ENCODE peak calls at places on chromosome 5, in eight cellular contexts. I is activated CD8-positive, alpha-beta memory T cell treated with anti-CD3 and anti-CD28 coated beads, Interleukin-2, amount 50 U/mL, for 48 hours; S is DMS153; M is GM19239; P is naive thymus-derived CD8-positive, alpha-beta T cell; W is activated naive CD4-positive, alpha-beta T cell; D is CD8-positive, alpha-beta memory T cell; K is dermis blood vessel endothelial cell. A is an unnamed sample.

GRCh38 chr5:142543951-142544753 is 141.7 kb downstream of the FGF1 start:
- DNase-seq in I (no peak), S (no peak), M (no peak), P (no peak), W (no peak), D (no peak), K (no peak), A (no peak)

GRCh38 chr5:82719368-82719767 is 357.8 kb downstream of the TMEM167A start:
- DNase-seq in I (no peak), S (no peak), M (no peak), P (no peak), W (no peak), D (no peak), K (no peak), A (no peak)

GRCh38 chr5:57327934-57328333 is 154.1 kb downstream of the GPBP1 start:
- DNase-seq in I (no peak), S (no peak), M (no peak), P (no peak), W (no peak), D (no peak), K (peak; percentile 12), A (no peak)

GRCh38 chr5:32168460-32169033 is 5.6 kb downstream of the GOLPH3 start:
- DNase-seq in I (no peak), S (no peak), M (no peak), P (no peak), W (no peak), D (no peak), K (no peak), A (no peak)

GRCh38 chr5:73702951-73703350 is 77.0 kb downstream of the ARHGEF28 start:
- DNase-seq in I (no peak), S (no peak), M (no peak), P (no peak), W (no peak), D (no peak), K (no peak), A (no peak)

GRCh38 chr5:54646285-54647101 is 128.9 kb downstream of the SNX18 start:
- DNase-seq in I (peak; percentile 81), S (peak; percentile 42), M (peak; percentile 73), P (peak; percentile 72), W (peak; percentile 43), D (peak; percentile 65), K (peak; percentile 43), A (peak; percentile 39)

GRCh38 chr5:181204561-181205401 is at the start of gene TRIM7:
- DNase-seq in I (peak; percentile 73), S (no peak), M (no peak), P (no peak), W (no peak), D (no peak), K (peak; percentile 59), A (no peak)

GRCh38 chr5:112174959-112175594 is 244.0 kb downstream of the EPB41L4A start:
- DNase-seq in I (no peak), S (no peak), M (peak; percentile 12), P (no peak), W (no peak), D (peak; percentile 14), K (peak; percentile 78), A (no peak)

GRCh38 chr5:150274811-150275210 is 14.8 kb downstream of the CAMK2A start:
- DNase-seq in I (no peak), S (no peak), M (no peak), P (no peak), W (no peak), D (no peak), K (no peak), A (no peak)

GRCh38 chr5:96816430-96816939 is 8.7 kb upstream of the ERAP1 start:
- DNase-seq in I (no peak), S (no peak), M (no peak), P (peak; percentile 86), W (peak; percentile 15), D (peak; percentile 77), K (no peak), A (peak; percentile 76)

GRCh38 chr5:98042961-98043360 is 730.5 kb upstream of the RGMB start:
- DNase-seq in I (no peak), S (no peak), M (no peak), P (no peak), W (no peak), D (no peak), K (no peak), A (no peak)

GRCh38 chr5:165504716-165505115 is 1999.3 kb downstream of the MAT2B start:
- DNase-seq in I (no peak), S (no peak), M (no peak), P (no peak), W (no peak), D (no peak), K (no peak), A (no peak)

GRCh38 chr5:153794327-153794726 is 244.4 kb downstream of the FAM114A2 start:
- DNase-seq in I (no peak), S (no peak), M (no peak), P (no peak), W (no peak), D (no peak), K (no peak), A (no peak)

GRCh38 chr5:37847978-37848425 is 8.2 kb upstream of the GDNF start:
- DNase-seq in I (no peak), S (peak; percentile 97), M (no peak), P (no peak), W (no peak), D (no peak), K (peak; percentile 63), A (no peak)

GRCh38 chr5:51278458-51279049 is 104.7 kb upstream of the ISL1 start:
- DNase-seq in I (no peak), S (no peak), M (no peak), P (no peak), W (no peak), D (no peak), K (no peak), A (no peak)

GRCh38 chr5:142770650-142771609 is 753 bp downstream of the ARHGAP26 start:
- DNase-seq in I (peak; percentile 83), S (peak; percentile 5), M (peak; percentile 46), P (peak; percentile 82), W (peak; percentile 56), D (peak; percentile 74), K (peak; percentile 71), A (peak; percentile 67)

GRCh38 chr5:123371575-123372179 is 51.5 kb downstream of the CEP120 start:
- DNase-seq in I (peak; percentile 55), S (no peak), M (no peak), P (no peak), W (peak; percentile 16), D (no peak), K (peak; percentile 43), A (no peak)

GRCh38 chr5:172235827-172236749 is 42.1 kb downstream of the EFCAB9 start:
- DNase-seq in I (no peak), S (no peak), M (no peak), P (no peak), W (no peak), D (no peak), K (no peak), A (no peak)